ENCODE peak calls at places on chromosomes 5 and 9, in nine cellular contexts. One of them, this sample, is unnamed.

GRCh38 chr9:97991818-97992217 is 8.7 kb downstream of the ANP32B start:
- DNase-seq in body of pancreas: no peak
- DNase-seq in aorta: no peak
- DNase-seq in bronchial epithelial cell: no peak
- DNase-seq in cardiac muscle cell: no peak
- DNase-seq in IMR-90: no peak
- DNase-seq in GM06990: no peak
- DNase-seq in CD4-positive, CD25-positive, alpha-beta regulatory T cell: no peak
- DNase-seq in WERI-Rb-1: no peak
- DNase-seq in this sample: no peak

GRCh38 chr5:56814361-56814962 is 887 bp upstream of the MAP3K1 start:
- DNase-seq in bronchial epithelial cell: no peak
- DNase-seq in WERI-Rb-1: peak; percentile 21
- DNase-seq in aorta: peak; percentile 78
- DNase-seq in IMR-90: no peak
- DNase-seq in CD4-positive, CD25-positive, alpha-beta regulatory T cell: peak; percentile 36
- DNase-seq in GM06990: peak; percentile 48
- DNase-seq in body of pancreas: peak; percentile 37
- DNase-seq in cardiac muscle cell: no peak
- DNase-seq in this sample: no peak

GRCh38 chr9:95143591-95144561 is 173.6 kb downstream of the FANCC start:
- DNase-seq in CD4-positive, CD25-positive, alpha-beta regulatory T cell: no peak
- DNase-seq in GM06990: no peak
- DNase-seq in aorta: peak; percentile 91
- DNase-seq in WERI-Rb-1: no peak
- DNase-seq in cardiac muscle cell: peak; percentile 92
- DNase-seq in body of pancreas: peak; percentile 60
- DNase-seq in bronchial epithelial cell: no peak
- DNase-seq in IMR-90: peak; percentile 86
- DNase-seq in this sample: no peak

GRCh38 chr9:19768798-19769197 is 20.0 kb downstream of the SLC24A2 start:
- DNase-seq in WERI-Rb-1: no peak
- DNase-seq in aorta: no peak
- DNase-seq in CD4-positive, CD25-positive, alpha-beta regulatory T cell: no peak
- DNase-seq in body of pancreas: no peak
- DNase-seq in IMR-90: no peak
- DNase-seq in bronchial epithelial cell: peak; percentile 86
- DNase-seq in GM06990: no peak
- DNase-seq in cardiac muscle cell: no peak
- DNase-seq in this sample: no peak

GRCh38 chr9:91720746-91721705 is 229.0 kb downstream of the ROR2 start:
- DNase-seq in WERI-Rb-1: no peak
- DNase-seq in bronchial epithelial cell: no peak
- DNase-seq in IMR-90: no peak
- DNase-seq in aorta: no peak
- DNase-seq in cardiac muscle cell: no peak
- DNase-seq in GM06990: peak; percentile 31
- DNase-seq in body of pancreas: no peak
- DNase-seq in CD4-positive, CD25-positive, alpha-beta regulatory T cell: no peak
- DNase-seq in this sample: no peak

GRCh38 chr9:3824589-3824988 is 298.8 kb upstream of the RFX3 start:
- DNase-seq in aorta: no peak
- DNase-seq in IMR-90: no peak
- DNase-seq in cardiac muscle cell: no peak
- DNase-seq in WERI-Rb-1: no peak
- DNase-seq in GM06990: no peak
- DNase-seq in CD4-positive, CD25-positive, alpha-beta regulatory T cell: no peak
- DNase-seq in bronchial epithelial cell: no peak
- DNase-seq in body of pancreas: no peak
- DNase-seq in this sample: no peak

GRCh38 chr9:97900738-97901565 is 21.3 kb downstream of the TRMO start:
- DNase-seq in GM06990: no peak
- DNase-seq in cardiac muscle cell: peak; percentile 69
- DNase-seq in body of pancreas: peak; percentile 43
- DNase-seq in bronchial epithelial cell: peak; percentile 55
- DNase-seq in IMR-90: peak; percentile 55
- DNase-seq in aorta: no peak
- DNase-seq in CD4-positive, CD25-positive, alpha-beta regulatory T cell: no peak
- DNase-seq in WERI-Rb-1: peak; percentile 37
- DNase-seq in this sample: no peak

GRCh38 chr9:130053109-130053503 is 600 bp upstream of the GPR107 start:
- DNase-seq in body of pancreas: no peak
- DNase-seq in GM06990: no peak
- DNase-seq in WERI-Rb-1: no peak
- DNase-seq in cardiac muscle cell: no peak
- DNase-seq in bronchial epithelial cell: no peak
- DNase-seq in IMR-90: no peak
- DNase-seq in CD4-positive, CD25-positive, alpha-beta regulatory T cell: no peak
- DNase-seq in aorta: no peak
- DNase-seq in this sample: no peak

GRCh38 chr9:15018238-15018637 is 108.0 kb upstream of the FREM1 start:
- DNase-seq in GM06990: no peak
- DNase-seq in aorta: no peak
- DNase-seq in CD4-positive, CD25-positive, alpha-beta regulatory T cell: no peak
- DNase-seq in body of pancreas: no peak
- DNase-seq in bronchial epithelial cell: peak; percentile 37
- DNase-seq in WERI-Rb-1: no peak
- DNase-seq in IMR-90: no peak
- DNase-seq in cardiac muscle cell: no peak
- DNase-seq in this sample: no peak

GRCh38 chr9:107706706-107707105 is 217.1 kb upstream of the KLF4 start:
- DNase-seq in aorta: no peak
- DNase-seq in body of pancreas: no peak
- DNase-seq in bronchial epithelial cell: no peak
- DNase-seq in CD4-positive, CD25-positive, alpha-beta regulatory T cell: no peak
- DNase-seq in cardiac muscle cell: no peak
- DNase-seq in IMR-90: no peak
- DNase-seq in GM06990: no peak
- DNase-seq in WERI-Rb-1: no peak
- DNase-seq in this sample: no peak

GRCh38 chr5:142720561-142721275 is 34.8 kb upstream of the FGF1 start:
- DNase-seq in IMR-90: peak; percentile 33
- DNase-seq in CD4-positive, CD25-positive, alpha-beta regulatory T cell: no peak
- DNase-seq in bronchial epithelial cell: peak; percentile 99
- DNase-seq in WERI-Rb-1: no peak
- DNase-seq in aorta: peak; percentile 72
- DNase-seq in cardiac muscle cell: peak; percentile 63
- DNase-seq in GM06990: no peak
- DNase-seq in body of pancreas: peak; percentile 80
- DNase-seq in this sample: no peak

GRCh38 chr5:175893466-175893865 is 22.1 kb downstream of the CPLX2 start:
- DNase-seq in GM06990: no peak
- DNase-seq in WERI-Rb-1: no peak
- DNase-seq in CD4-positive, CD25-positive, alpha-beta regulatory T cell: no peak
- DNase-seq in cardiac muscle cell: no peak
- DNase-seq in IMR-90: no peak
- DNase-seq in bronchial epithelial cell: no peak
- DNase-seq in aorta: no peak
- DNase-seq in body of pancreas: no peak
- DNase-seq in this sample: no peak

GRCh38 chr5:158819840-158820620 is 279.7 kb downstream of the EBF1 start:
- DNase-seq in IMR-90: peak; percentile 33
- DNase-seq in body of pancreas: no peak
- DNase-seq in CD4-positive, CD25-positive, alpha-beta regulatory T cell: no peak
- DNase-seq in cardiac muscle cell: peak; percentile 57
- DNase-seq in GM06990: peak; percentile 70
- DNase-seq in WERI-Rb-1: no peak
- DNase-seq in bronchial epithelial cell: peak; percentile 67
- DNase-seq in aorta: no peak
- DNase-seq in this sample: no peak

GRCh38 chr9:135926402-135927194 is 19.3 kb upstream of the CAMSAP1 start:
- DNase-seq in GM06990: no peak
- DNase-seq in cardiac muscle cell: peak; percentile 30
- DNase-seq in bronchial epithelial cell: peak; percentile 88
- DNase-seq in aorta: peak; percentile 79
- DNase-seq in body of pancreas: no peak
- DNase-seq in IMR-90: peak; percentile 61
- DNase-seq in WERI-Rb-1: no peak
- DNase-seq in CD4-positive, CD25-positive, alpha-beta regulatory T cell: no peak
- DNase-seq in this sample: no peak

GRCh38 chr5:1415626-1416360 is 29.4 kb downstream of the SLC6A3 start:
- DNase-seq in IMR-90: no peak
- DNase-seq in aorta: peak; percentile 48
- DNase-seq in bronchial epithelial cell: no peak
- DNase-seq in body of pancreas: peak; percentile 6
- DNase-seq in cardiac muscle cell: no peak
- DNase-seq in CD4-positive, CD25-positive, alpha-beta regulatory T cell: no peak
- DNase-seq in GM06990: no peak
- DNase-seq in WERI-Rb-1: peak; percentile 7
- DNase-seq in this sample: no peak

GRCh38 chr9:131624636-131625241 is 79.4 kb downstream of the PRRT1B start:
- DNase-seq in body of pancreas: peak; percentile 72
- DNase-seq in GM06990: no peak
- DNase-seq in cardiac muscle cell: no peak
- DNase-seq in aorta: no peak
- DNase-seq in WERI-Rb-1: peak; percentile 67
- DNase-seq in IMR-90: peak; percentile 40
- DNase-seq in bronchial epithelial cell: no peak
- DNase-seq in CD4-positive, CD25-positive, alpha-beta regulatory T cell: no peak
- DNase-seq in this sample: no peak

GRCh38 chr5:44536650-44537260 is 147.5 kb upstream of the FGF10 start:
- DNase-seq in IMR-90: peak; percentile 17
- DNase-seq in aorta: no peak
- DNase-seq in cardiac muscle cell: peak; percentile 23
- DNase-seq in bronchial epithelial cell: peak; percentile 28
- DNase-seq in body of pancreas: peak; percentile 31
- DNase-seq in GM06990: no peak
- DNase-seq in WERI-Rb-1: peak; percentile 50
- DNase-seq in CD4-positive, CD25-positive, alpha-beta regulatory T cell: no peak
- DNase-seq in this sample: peak; percentile 31

GRCh38 chr5:39395521-39395920 is 29.3 kb downstream of the DAB2 start:
- DNase-seq in WERI-Rb-1: no peak
- DNase-seq in GM06990: no peak
- DNase-seq in IMR-90: peak; percentile 46
- DNase-seq in body of pancreas: no peak
- DNase-seq in bronchial epithelial cell: peak; percentile 76
- DNase-seq in aorta: no peak
- DNase-seq in cardiac muscle cell: no peak
- DNase-seq in CD4-positive, CD25-positive, alpha-beta regulatory T cell: no peak
- DNase-seq in this sample: no peak
- H3K27me3 ChIP-seq in WERI-Rb-1: no peaks in the 10 kb centered on the region
- H3K27me3 ChIP-seq in GM06990: no peaks in the 10 kb centered on the region
- H3K27me3 ChIP-seq in IMR-90: no peaks in the 10 kb centered on the region
- H3K27me3 ChIP-seq in body of pancreas: no peaks in the 10 kb centered on the region
- H3K27me3 ChIP-seq in bronchial epithelial cell: no peaks in the 10 kb centered on the region
- H3K27me3 ChIP-seq in aorta: no peaks in the 10 kb centered on the region
- H3K27me3 ChIP-seq in cardiac muscle cell: no peaks in the 10 kb centered on the region
- H3K27me3 ChIP-seq in CD4-positive, CD25-positive, alpha-beta regulatory T cell: peaks cover 2% of the 10 kb centered on the region
- H3K27me3 ChIP-seq in this sample: no peaks in the 10 kb centered on the region

GRCh38 chr9:35976726-35977125 is 18.8 kb upstream of the OR2S2 start:
- DNase-seq in bronchial epithelial cell: no peak
- DNase-seq in cardiac muscle cell: no peak
- DNase-seq in IMR-90: no peak
- DNase-seq in CD4-positive, CD25-positive, alpha-beta regulatory T cell: no peak
- DNase-seq in WERI-Rb-1: no peak
- DNase-seq in aorta: no peak
- DNase-seq in GM06990: peak; percentile 22
- DNase-seq in body of pancreas: no peak
- DNase-seq in this sample: no peak
- H3K4me3 ChIP-seq in bronchial epithelial cell: no peak overlapping the region
- H3K4me3 ChIP-seq in cardiac muscle cell: no peak overlapping the region
- H3K4me3 ChIP-seq in IMR-90: no peak overlapping the region
- H3K4me3 ChIP-seq in CD4-positive, CD25-positive, alpha-beta regulatory T cell: no peak overlapping the region
- H3K4me3 ChIP-seq in WERI-Rb-1: no peak overlapping the region
- H3K4me3 ChIP-seq in aorta: no peak overlapping the region
- H3K4me3 ChIP-seq in GM06990: no peak overlapping the region
- H3K4me3 ChIP-seq in body of pancreas: no peak overlapping the region
- H3K4me3 ChIP-seq in this sample: no peak overlapping the region

GRCh38 chr5:122605236-122605635 is 169.6 kb upstream of the SNX2 start:
- DNase-seq in IMR-90: no peak
- DNase-seq in bronchial epithelial cell: no peak
- DNase-seq in CD4-positive, CD25-positive, alpha-beta regulatory T cell: no peak
- DNase-seq in aorta: no peak
- DNase-seq in body of pancreas: no peak
- DNase-seq in GM06990: no peak
- DNase-seq in cardiac muscle cell: no peak
- DNase-seq in WERI-Rb-1: no peak
- DNase-seq in this sample: no peak

GRCh38 chr5:122599000-122599399 is 175.9 kb upstream of the SNX2 start:
- DNase-seq in bronchial epithelial cell: no peak
- DNase-seq in cardiac muscle cell: no peak
- DNase-seq in IMR-90: no peak
- DNase-seq in aorta: no peak
- DNase-seq in WERI-Rb-1: no peak
- DNase-seq in body of pancreas: no peak
- DNase-seq in GM06990: no peak
- DNase-seq in CD4-positive, CD25-positive, alpha-beta regulatory T cell: no peak
- DNase-seq in this sample: no peak

GRCh38 chr5:122602700-122603099 is 172.2 kb upstream of the SNX2 start:
- DNase-seq in CD4-positive, CD25-positive, alpha-beta regulatory T cell: no peak
- DNase-seq in body of pancreas: no peak
- DNase-seq in cardiac muscle cell: no peak
- DNase-seq in IMR-90: no peak
- DNase-seq in GM06990: no peak
- DNase-seq in WERI-Rb-1: no peak
- DNase-seq in bronchial epithelial cell: no peak
- DNase-seq in aorta: no peak
- DNase-seq in this sample: no peak

GRCh38 chr5:122600924-122601323 is 174.0 kb upstream of the SNX2 start:
- DNase-seq in CD4-positive, CD25-positive, alpha-beta regulatory T cell: no peak
- DNase-seq in body of pancreas: no peak
- DNase-seq in cardiac muscle cell: no peak
- DNase-seq in WERI-Rb-1: no peak
- DNase-seq in IMR-90: no peak
- DNase-seq in GM06990: no peak
- DNase-seq in bronchial epithelial cell: no peak
- DNase-seq in aorta: no peak
- DNase-seq in this sample: no peak
- H3K27me3 ChIP-seq in CD4-positive, CD25-positive, alpha-beta regulatory T cell: no peaks in the 10 kb centered on the region
- H3K27me3 ChIP-seq in body of pancreas: no peaks in the 10 kb centered on the region
- H3K27me3 ChIP-seq in cardiac muscle cell: no peaks in the 10 kb centered on the region
- H3K27me3 ChIP-seq in WERI-Rb-1: no peaks in the 10 kb centered on the region
- H3K27me3 ChIP-seq in IMR-90: no peaks in the 10 kb centered on the region
- H3K27me3 ChIP-seq in GM06990: no peaks in the 10 kb centered on the region
- H3K27me3 ChIP-seq in bronchial epithelial cell: no peaks in the 10 kb centered on the region
- H3K27me3 ChIP-seq in aorta: no peaks in the 10 kb centered on the region
- H3K27me3 ChIP-seq in this sample: no peaks in the 10 kb centered on the region

DNA sequence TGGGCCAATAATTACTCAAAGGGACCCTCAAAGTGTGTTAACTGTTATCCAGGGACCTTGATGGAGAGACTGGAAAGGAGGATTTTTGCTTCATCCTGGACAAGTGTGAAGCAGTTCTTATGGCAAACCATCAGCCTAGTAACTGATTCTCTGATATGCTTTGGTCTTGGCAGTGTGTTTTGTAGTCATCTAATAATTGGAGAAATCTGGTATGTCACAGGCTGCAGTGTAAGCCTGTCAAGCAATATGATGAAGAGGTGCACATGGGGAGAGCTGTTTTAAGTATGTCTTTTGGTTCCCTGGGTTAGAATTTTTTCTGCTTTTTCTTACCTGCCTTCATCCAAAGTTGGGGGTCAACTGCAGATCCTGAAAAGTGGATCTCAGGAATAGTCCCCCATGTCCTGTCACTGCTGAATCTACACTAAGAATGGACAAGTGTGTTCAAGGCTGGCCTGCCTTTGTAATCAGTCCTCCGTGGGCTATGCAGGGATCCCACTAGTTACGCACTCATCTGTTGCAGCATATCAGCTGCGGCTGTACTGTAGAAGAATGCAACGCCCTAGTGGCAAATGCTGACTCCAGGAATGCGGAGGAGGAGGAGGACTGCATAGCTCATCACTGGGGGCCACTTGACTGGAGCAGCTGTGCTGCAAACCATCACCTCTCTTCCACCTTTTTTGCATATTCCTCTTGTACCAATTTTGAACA is 1.9 kb downstream of the SPTAN1 start:
- DNase-seq in body of pancreas: peak; percentile 64
- DNase-seq in aorta: no peak
- DNase-seq in GM06990: peak; percentile 23
- DNase-seq in WERI-Rb-1: no peak
- DNase-seq in CD4-positive, CD25-positive, alpha-beta regulatory T cell: no peak
- DNase-seq in IMR-90: peak; percentile 93
- DNase-seq in cardiac muscle cell: peak; percentile 96
- DNase-seq in bronchial epithelial cell: peak; percentile 83
- DNase-seq in this sample: peak; percentile 50
- H3K4me3 ChIP-seq in body of pancreas: no peak overlapping the region
- H3K4me3 ChIP-seq in aorta: peak overlapping the region; percentile 86
- H3K4me3 ChIP-seq in GM06990: no peak overlapping the region
- H3K4me3 ChIP-seq in WERI-Rb-1: no peak overlapping the region
- H3K4me3 ChIP-seq in CD4-positive, CD25-positive, alpha-beta regulatory T cell: peak overlapping the region; percentile 89
- H3K4me3 ChIP-seq in IMR-90: peak overlapping the region; percentile 99
- H3K4me3 ChIP-seq in cardiac muscle cell: peak overlapping the region; percentile 64
- H3K4me3 ChIP-seq in bronchial epithelial cell: no peak overlapping the region
- H3K4me3 ChIP-seq in this sample: no peak overlapping the region